ENCODE peak calls at places on chromosomes 1 and 21, in six cellular contexts. A is bronchial epithelial cell; I is CD8-positive, alpha-beta T cell; Y is adrenal gland; O is IMR-90; U is heart right ventricle. J is an unnamed sample. For H3K27me3, the result is how much of the 10 kb centered on the place peaks cover.

GRCh38 chr21:41839387-41840000 is 39.6 kb downstream of the PRDM15 start:
- DNase-seq in A (no peak), U (no peak), O (no peak), I (no peak), Y (no peak), J (no peak)

GRCh38 chr1:34113887-34114286 is 51.1 kb downstream of the CSMD2 start:
- DNase-seq in O (no peak), U (no peak), A (peak), Y (no peak), I (no peak), J (peak)

GRCh38 chr1:109764561-109765482 is 1.1 kb upstream of the EPS8L3 start:
- DNase-seq in O (no peak), I (no peak), U (no peak), A (no peak), Y (peak), J (no peak)

GRCh38 chr1:161930064-161930463 is 93.6 kb downstream of the OLFML2B start:
- DNase-seq in O (peak), A (no peak), U (no peak), I (no peak), Y (no peak), J (no peak)

GRCh38 chr1:218880484-218881060 is 293.1 kb upstream of the LYPLAL1 start:
- DNase-seq in Y (no peak), U (no peak), A (no peak), I (no peak), O (no peak), J (no peak)

GRCh38 chr1:32142446-32143301 is 34.8 kb downstream of the KPNA6 start:
- DNase-seq in Y (peak), U (peak), O (peak), A (peak), I (no peak), J (no peak)

GRCh38 chr1:119310301-119310700 is 58.3 kb upstream of the HAO2 start:
- DNase-seq in I (no peak), A (no peak), U (no peak), O (no peak), Y (no peak), J (no peak)

GRCh38 chr1:2548068-2548589 is 8.0 kb upstream of the TNFRSF14 start:
- DNase-seq in U (peak), I (peak), Y (peak), O (peak), A (peak), J (no peak)

GRCh38 chr1:206867716-206868115 is 2.3 kb downstream of the IL20 start:
- DNase-seq in Y (no peak), O (no peak), A (peak), U (no peak), I (no peak), J (no peak)

GRCh38 chr1:245467804-245468203 is 313.0 kb downstream of the KIF26B start:
- DNase-seq in U (no peak), O (no peak), A (no peak), Y (no peak), I (no peak), J (no peak)

GRCh38 chr1:208225954-208226937 is 17.9 kb downstream of the PLXNA2 start:
- DNase-seq in Y (no peak), U (no peak), I (no peak), O (no peak), A (no peak), J (no peak)

GRCh38 chr1:230986976-230987375 is 8.1 kb downstream of the ARV1 start:
- DNase-seq in A (peak), Y (peak), O (peak), I (no peak), U (no peak), J (peak)

GRCh38 chr21:45119812-45120211 is 45.4 kb downstream of the ADARB1 start:
- DNase-seq in O (no peak), Y (no peak), I (no peak), A (no peak), U (no peak), J (no peak)

GRCh38 chr1:234540404-234540762 is 61.4 kb upstream of the TARBP1 start:
- DNase-seq in U (no peak), A (no peak), I (no peak), Y (peak), O (no peak), J (no peak)

GRCh38 chr1:163381487-163382184 is 59.9 kb downstream of the NUF2 start:
- DNase-seq in Y (no peak), I (no peak), U (no peak), A (no peak), O (no peak), J (no peak)

DNA sequence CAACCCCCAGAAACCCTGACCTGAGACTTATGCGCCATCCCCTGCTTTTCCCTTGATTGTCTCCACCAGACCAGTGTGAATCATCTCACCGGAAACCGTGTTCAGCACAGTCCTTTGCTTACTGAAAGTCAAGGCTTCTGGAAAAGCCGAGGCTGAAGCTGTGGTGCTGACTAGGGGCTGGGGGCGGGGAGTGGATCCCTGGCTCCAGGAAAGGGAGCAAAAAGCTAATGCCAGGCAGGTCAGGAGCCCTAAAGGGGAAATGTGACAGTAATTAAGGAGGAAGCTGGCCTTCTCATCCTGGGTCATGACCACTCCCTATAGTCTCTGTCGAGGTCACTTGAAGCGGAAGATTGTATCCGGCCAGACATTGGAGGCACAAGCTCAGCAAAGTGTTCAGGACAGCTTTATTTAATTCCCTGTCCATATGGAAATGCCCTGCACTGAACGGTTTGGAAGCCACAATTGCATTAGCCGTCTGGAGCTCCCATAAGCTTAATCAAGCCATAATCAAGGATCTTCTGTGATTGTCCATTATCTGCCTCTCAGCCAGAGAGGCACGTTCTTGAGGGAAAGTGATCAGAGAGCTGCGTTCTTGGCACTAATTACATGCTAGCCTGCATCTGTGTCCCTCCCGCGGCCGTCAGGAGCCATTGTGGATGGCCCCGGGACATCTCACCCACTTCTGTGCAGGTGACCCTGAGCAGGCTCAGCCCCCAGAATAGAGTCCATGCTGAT is 403.6 kb downstream of the RRAGC start:
- DNase-seq in U (no peak), A (no peak), O (no peak), I (no peak), Y (peak), J (no peak)
- H3K27me3 ChIP-seq in U (under half), A (under half), O (under half), I (under half), Y (under half), J (under half)

GRCh38 chr1:165828581-165829329 is 1.3 kb downstream of the UCK2 start:
- DNase-seq in U (peak), Y (peak), A (peak), O (peak), I (no peak), J (peak)
- TF ChIP-seq CTCF in U (no peak), Y (no peak), A (no peak), O (no peak), I (no peak), J (peak)

DNA sequence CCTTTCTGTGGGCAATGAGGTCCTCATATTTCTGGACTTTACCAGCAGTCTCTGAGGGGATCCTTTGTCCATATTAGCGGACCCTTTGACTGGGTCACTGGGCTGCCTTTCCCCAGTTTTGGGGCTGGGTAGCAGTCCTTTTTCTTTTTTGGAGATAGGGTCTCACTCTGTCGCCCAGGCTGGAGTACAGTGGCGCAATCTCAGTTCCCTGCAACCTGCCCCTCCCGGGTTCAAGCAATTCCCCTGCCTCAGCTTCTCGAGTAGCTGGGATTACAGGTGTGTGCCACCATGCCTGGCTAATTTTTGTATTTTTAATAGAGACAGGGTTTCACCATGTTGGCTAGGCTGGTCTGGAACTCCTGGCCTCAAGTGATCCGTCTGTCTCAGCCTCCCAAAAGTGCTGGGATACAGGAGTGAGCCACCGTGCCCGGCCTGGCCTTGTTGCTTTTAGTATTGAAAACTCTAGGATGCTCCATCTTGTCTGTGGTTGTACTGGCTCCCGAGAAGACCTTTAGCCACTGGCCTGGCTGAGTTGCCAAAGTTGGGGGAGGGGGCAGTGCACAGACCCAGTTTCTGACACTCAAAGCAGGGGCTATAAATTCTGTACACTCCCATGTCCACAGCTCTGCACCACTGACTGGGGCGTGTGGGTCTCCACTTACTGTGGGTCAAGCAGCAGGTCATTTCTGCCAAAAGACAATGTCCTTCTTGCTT is 33.1 kb downstream of the MAN1C1 start:
- DNase-seq in Y (no peak), A (no peak), U (no peak), I (no peak), O (no peak), J (no peak)
- H3K27me3 ChIP-seq in Y (under half), A (under half), U (under half), I (under half), O (under half), J (under half)

GRCh38 chr1:23718482-23718881 is 24.8 kb upstream of the ELOA start:
- DNase-seq in Y (no peak), U (no peak), I (no peak), O (peak), A (peak), J (peak)
- TF ChIP-seq CTCF in Y (peak), U (peak), I (no peak), O (peak), A (peak), J (peak)

GRCh38 chr1:85202092-85202863 is 1.5 kb upstream of the SYDE2 start:
- DNase-seq in Y (no peak), O (no peak), U (no peak), I (no peak), A (peak), J (no peak)
- H3K27me3 ChIP-seq in Y (under half), O (under half), U (half or more), I (under half), A (under half), J (under half)

DNA sequence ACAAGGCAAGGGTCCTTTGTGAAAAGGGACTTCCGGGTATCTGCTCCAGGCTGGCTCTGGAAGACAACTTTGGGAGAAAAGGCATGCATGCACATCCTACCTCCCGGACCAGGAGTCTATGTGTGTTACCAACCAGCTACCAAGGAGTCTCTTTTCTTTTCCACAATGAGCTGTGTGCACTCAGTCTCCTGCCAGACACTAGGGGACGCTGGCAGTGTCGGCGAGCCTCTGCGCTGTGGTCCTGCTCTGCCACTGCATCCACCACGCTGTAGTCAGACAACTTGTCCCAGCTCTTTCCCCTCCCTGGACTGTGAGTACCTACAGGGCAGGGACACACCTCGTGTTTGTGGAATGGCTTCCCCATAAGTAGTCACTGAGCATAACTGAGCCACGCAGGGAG is 5.1 kb upstream of the SSR2 start:
- DNase-seq in O (peak), A (peak), I (no peak), Y (peak), U (peak), J (no peak)
- TF ChIP-seq CTCF in O (peak), A (peak), I (peak), Y (peak), U (peak), J (peak)

GRCh38 chr21:38976900-38977299 is 171.2 kb downstream of the ETS2 start:
- DNase-seq in U (no peak), A (no peak), Y (no peak), O (no peak), I (no peak), J (no peak)
- H3K27me3 ChIP-seq in U (under half), A (under half), Y (under half), O (under half), I (under half), J (under half)